ENCODE peak calls at places on chromosomes 1 and 21, in five cellular contexts. D is tibial artery, A is fibroblast of villous mesenchyme, Y is heart left ventricle, V is retinal pigment epithelial cell. M is an unnamed sample.

GRCh38 chr1:221991221-221991620 is 249.3 kb upstream of the DUSP10 start:
- DNase-seq in A (peak), V (peak), Y (no peak), D (no peak), M (peak)

GRCh38 chr1:150362721-150363425 is 1.1 kb upstream of the RPRD2 start:
- DNase-seq in Y (no peak), V (no peak), D (no peak), A (no peak), M (no peak)

GRCh38 chr1:206734499-206735142 is 36.0 kb upstream of the IL19 start:
- DNase-seq in D (no peak), V (no peak), A (peak), Y (no peak), M (peak)

GRCh38 chr1:40625476-40626382 is 39.8 kb downstream of the RIMS3 start:
- DNase-seq in Y (no peak), A (no peak), V (no peak), D (no peak), M (peak)

GRCh38 chr1:112689842-112690237 is 15.4 kb downstream of the MOV10 start:
- DNase-seq in V (no peak), Y (no peak), A (no peak), D (no peak), M (no peak)

GRCh38 chr1:167789501-167789900 is 67.7 kb downstream of the MPZL1 start:
- DNase-seq in V (no peak), D (no peak), Y (no peak), A (no peak), M (peak)

GRCh38 chr1:171740987-171741871 is 636 bp downstream of the VAMP4 start:
- DNase-seq in A (peak), Y (peak), V (no peak), D (peak), M (peak)

GRCh38 chr1:209807509-209807908 is 1.6 kb upstream of the IRF6 start:
- DNase-seq in D (no peak), V (no peak), A (no peak), Y (no peak), M (peak)

GRCh38 chr1:207316622-207317510 is 4.6 kb upstream of the CD55 start:
- DNase-seq in V (no peak), A (peak), Y (no peak), D (peak), M (peak)

GRCh38 chr1:3415260-3415952 is 39.1 kb upstream of the ARHGEF16 start:
- DNase-seq in A (no peak), V (no peak), D (no peak), Y (peak), M (no peak)

GRCh38 chr1:24648919-24649318 is 5.8 kb downstream of the SRRM1 start:
- DNase-seq in V (no peak), Y (no peak), A (no peak), D (no peak), M (no peak)

GRCh38 chr1:147389532-147390184 is 147.2 kb downstream of the CHD1L start:
- DNase-seq in V (no peak), Y (no peak), D (no peak), A (peak), M (peak)

GRCh38 chr1:48878191-48878940 is 101.7 kb upstream of the BEND5 start:
- DNase-seq in V (peak), A (peak), Y (no peak), D (no peak), M (peak)

GRCh38 chr21:31848339-31848985 is 24.4 kb upstream of the HUNK start:
- DNase-seq in Y (no peak), D (no peak), V (no peak), A (no peak), M (no peak)

GRCh38 chr1:181981821-181982220 is 79.7 kb downstream of the ZNF648 start:
- DNase-seq in Y (no peak), D (no peak), A (no peak), V (no peak), M (no peak)

GRCh38 chr1:246081138-246081702 is 425.9 kb downstream of the SMYD3 start:
- DNase-seq in D (no peak), A (no peak), V (no peak), Y (no peak), M (no peak)

GRCh38 chr1:36397083-36397377 is 678 bp downstream of the LSM10 start:
- DNase-seq in D (no peak), A (no peak), V (no peak), Y (no peak), M (no peak)

GRCh38 chr1:178127482-178127881 is 33.6 kb downstream of the RASAL2 start:
- DNase-seq in A (no peak), D (no peak), V (no peak), Y (no peak), M (no peak)

GRCh38 chr21:16302851-16303282 is 573.1 kb downstream of the USP25 start:
- DNase-seq in D (peak), A (peak), Y (peak), V (no peak), M (peak)

GRCh38 chr1:159909381-159909780 is 9.4 kb upstream of the CFAP45 start:
- DNase-seq in D (no peak), A (no peak), Y (no peak), V (no peak), M (no peak)

GRCh38 chr1:101496109-101496508 is 259.3 kb downstream of the S1PR1 start:
- DNase-seq in A (no peak), Y (no peak), D (no peak), V (no peak), M (no peak)

GRCh38 chr1:150968491-150968890 is 6.1 kb downstream of the CERS2 start:
- DNase-seq in V (no peak), Y (no peak), D (no peak), A (no peak), M (no peak)

GRCh38 chr1:183783342-183783741 is 21.6 kb upstream of the RGL1 start:
- DNase-seq in Y (no peak), D (no peak), V (peak), A (no peak), M (peak)

GRCh38 chr1:31790140-31790539 is 25.7 kb downstream of the SPOCD1 start:
- DNase-seq in A (no peak), D (no peak), Y (no peak), V (no peak), M (no peak)

GRCh38 chr1:59422921-59423575 is 126.2 kb downstream of the FGGY start:
- DNase-seq in Y (peak), D (peak), V (peak), A (peak), M (peak)

GRCh38 chr1:64884261-64885040 is 81.9 kb downstream of the JAK1 start:
- DNase-seq in Y (no peak), V (no peak), A (no peak), D (no peak), M (peak)

GRCh38 chr1:163046071-163046470 is 23.1 kb upstream of the RGS4 start:
- DNase-seq in V (no peak), D (no peak), Y (no peak), A (peak), M (peak)

GRCh38 chr1:147496571-147496970 is 44.7 kb upstream of the BCL9 start:
- DNase-seq in V (no peak), A (peak), Y (peak), D (no peak), M (peak)

GRCh38 chr1:153400244-153400643 is 9.4 kb upstream of the S100A8 start:
- DNase-seq in A (no peak), V (no peak), D (no peak), Y (no peak), M (peak)

GRCh38 chr1:65722461-65722860 is 70.2 kb upstream of the PDE4B start:
- DNase-seq in D (no peak), V (no peak), Y (no peak), A (no peak), M (no peak)

GRCh38 chr1:23370270-23370743 is 671 bp upstream of the ZNF436 start:
- DNase-seq in V (no peak), D (no peak), Y (no peak), A (no peak), M (no peak)

GRCh38 chr21:41068411-41069304 is 99.3 kb upstream of the BACE2 start:
- DNase-seq in A (peak), D (peak), Y (peak), V (peak), M (peak)

DNA sequence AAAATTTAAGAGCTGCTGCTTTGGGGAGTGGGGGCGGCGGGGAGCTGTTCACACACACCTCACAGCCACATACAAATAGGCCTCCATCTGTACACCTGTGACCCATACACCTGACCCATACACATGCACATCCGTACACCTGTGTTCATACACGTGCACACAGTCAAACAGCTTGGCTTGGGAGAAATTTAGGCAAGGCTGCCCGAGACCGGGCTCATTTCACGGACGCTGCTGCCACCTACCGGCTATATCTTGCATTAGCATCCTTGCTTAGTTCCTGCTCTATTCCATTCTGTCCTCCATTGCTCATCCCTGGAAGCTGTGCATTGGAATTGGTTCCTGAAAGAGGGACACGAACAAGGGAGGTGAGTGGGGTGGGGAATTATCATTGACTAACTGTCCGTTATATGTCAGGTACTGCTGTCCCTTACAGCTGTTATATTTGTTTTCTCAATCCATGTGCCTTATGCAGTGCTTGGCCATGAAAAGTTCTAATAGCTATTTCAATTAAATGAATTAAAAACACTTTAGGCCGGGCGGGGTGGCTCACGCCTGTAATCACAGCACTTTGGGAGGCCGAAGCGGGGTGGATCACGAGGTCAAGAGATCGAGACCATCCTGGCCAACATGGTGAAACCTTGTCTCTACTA is 37.1 kb upstream of the EPB41 start:
- DNase-seq in D (peak), Y (peak), V (no peak), A (peak), M (peak)
- TF ChIP-seq CTCF in D (peak), Y (peak), V (peak), A (peak), M (peak)

DNA sequence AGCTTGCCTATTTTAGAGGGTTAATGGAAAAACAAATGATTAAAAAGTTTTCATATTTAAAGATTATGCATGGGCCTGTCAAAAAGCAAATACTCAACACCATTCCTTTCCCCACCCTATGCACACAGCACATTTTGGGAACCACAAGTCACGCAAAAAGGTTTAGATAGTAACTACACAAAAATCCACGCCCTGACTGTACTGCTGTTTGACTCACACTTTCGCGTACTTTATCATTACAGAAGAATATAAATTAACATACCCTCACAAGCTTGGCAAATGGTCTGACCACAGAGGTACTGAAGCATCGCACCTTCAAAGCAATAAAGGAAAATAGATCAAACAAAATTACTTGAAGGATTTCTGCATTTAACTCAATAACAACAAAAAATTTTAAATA is 1.4 kb downstream of the ATP5PO start:
- DNase-seq in Y (no peak), A (no peak), D (no peak), V (no peak), M (no peak)
- H3K4me3 ChIP-seq in Y (peak), A (no peak), D (no peak), V (peak), M (no peak)

DNA sequence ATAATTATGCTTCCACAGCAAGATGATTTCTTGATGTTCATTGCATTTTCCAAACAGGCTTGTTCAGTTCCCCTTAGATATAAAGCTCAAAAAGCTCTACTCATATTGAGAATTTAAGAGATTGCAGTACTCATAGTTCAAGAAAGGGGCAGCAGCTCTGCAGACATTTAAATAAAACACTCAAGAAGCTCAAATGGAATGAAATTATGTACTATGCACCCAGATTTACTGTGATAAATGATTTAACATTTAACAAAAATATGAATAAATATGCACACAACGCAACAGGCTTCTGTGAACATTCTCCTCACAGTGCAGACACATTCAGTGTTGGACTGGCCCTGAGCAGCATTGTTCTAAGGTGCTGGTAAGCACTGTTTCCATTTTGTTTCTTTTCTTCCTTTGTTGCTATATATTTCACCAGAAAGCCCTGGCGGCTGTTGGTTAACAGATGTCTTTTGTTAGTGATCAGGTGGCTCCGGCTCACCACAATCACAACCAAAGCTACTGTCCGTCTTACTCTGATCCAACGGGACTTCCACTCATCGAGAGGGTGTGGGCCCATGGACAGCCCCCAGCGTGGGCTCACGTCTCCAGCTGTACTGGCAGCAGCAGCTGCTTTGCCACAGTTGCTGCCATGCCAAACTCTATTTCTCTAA is 1440.3 kb downstream of the NCAM2 start:
- DNase-seq in V (no peak), D (no peak), Y (no peak), A (no peak), M (no peak)
- TF ChIP-seq CTCF in V (no peak), D (no peak), Y (no peak), A (no peak), M (no peak)

GRCh38 chr1:11924334-11925195 is 1.7 kb downstream of the KIAA2013 start:
- DNase-seq in A (no peak), D (no peak), Y (no peak), V (no peak), M (no peak)
- H3K4me3 ChIP-seq in A (peak), D (peak), Y (peak), V (peak), M (peak)

DNA sequence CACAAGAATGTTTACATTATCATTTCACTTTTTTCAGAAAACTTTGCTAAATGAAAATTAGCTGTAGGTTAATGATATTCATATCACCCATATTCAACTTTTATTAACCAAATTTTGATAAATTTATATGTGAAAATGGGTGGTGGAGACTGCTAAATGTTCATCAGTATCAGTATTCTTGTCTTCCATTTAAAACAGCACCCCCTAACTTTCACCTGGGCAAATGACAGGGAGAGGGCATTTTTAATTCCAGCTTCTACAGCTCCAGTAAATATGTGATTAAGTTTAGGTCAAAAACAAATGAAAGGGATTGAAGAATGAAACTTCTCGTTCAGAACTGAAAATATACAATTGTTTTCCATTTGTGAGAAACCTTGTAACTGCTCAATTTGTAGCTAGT is 722.2 kb downstream of the KCNT2 start:
- DNase-seq in A (no peak), Y (no peak), D (no peak), V (no peak), M (no peak)
- TF ChIP-seq CTCF in A (no peak), Y (no peak), D (no peak), V (peak), M (no peak)

DNA sequence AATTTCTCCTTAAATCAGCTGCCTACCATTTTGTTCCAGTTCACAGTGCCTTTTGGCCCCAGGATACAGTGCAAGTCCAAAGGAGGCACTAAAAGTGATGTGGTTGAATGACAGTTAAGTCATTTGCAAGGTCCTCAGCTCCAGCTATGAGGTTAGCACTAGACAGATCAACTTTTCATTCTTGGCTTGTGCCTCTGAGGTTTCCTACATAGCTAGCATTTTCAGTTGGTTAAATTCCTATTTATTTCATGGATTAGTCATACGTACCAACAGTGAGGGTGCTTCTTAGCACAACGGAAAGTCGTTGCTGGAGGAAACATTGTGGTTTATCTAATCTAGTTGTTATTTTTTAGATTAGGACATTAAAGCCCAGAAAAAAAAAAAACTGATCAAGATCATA is 59.3 kb upstream of the NTPCR start:
- DNase-seq in A (peak), D (no peak), Y (no peak), V (no peak), M (peak)
- H3K4me3 ChIP-seq in A (no peak), D (no peak), Y (no peak), V (no peak), M (no peak)

M was measured in cardiac fibroblast.